ENCODE peak calls at places on chromosomes 11 and 22, in nine cellular contexts. One of them, this sample, is unnamed. For H3K36me3, the result is how much of the 10 kb centered on the place peaks cover.

GRCh38 chr11:88098289-88098688 is 77.0 kb downstream of the RAB38 start:
- DNase-seq in HCT116: no peak
- DNase-seq in DND-41: no peak
- DNase-seq in HAP-1: no peak
- DNase-seq in adrenal gland: no peak
- DNase-seq in kidney epithelial cell: no peak
- DNase-seq in neuronal stem cell: no peak
- DNase-seq in lung: no peak
- DNase-seq in testis: no peak
- DNase-seq in this sample: no peak

GRCh38 chr11:121965330-121965729 is 150.7 kb downstream of the BLID start:
- DNase-seq in kidney epithelial cell: no peak
- DNase-seq in adrenal gland: no peak
- DNase-seq in DND-41: no peak
- DNase-seq in HAP-1: no peak
- DNase-seq in neuronal stem cell: no peak
- DNase-seq in testis: no peak
- DNase-seq in lung: no peak
- DNase-seq in HCT116: no peak
- DNase-seq in this sample: peak

GRCh38 chr22:44730034-44730433 is 22.3 kb upstream of the ARHGAP8 start:
- DNase-seq in adrenal gland: no peak
- DNase-seq in lung: no peak
- DNase-seq in HAP-1: no peak
- DNase-seq in testis: no peak
- DNase-seq in HCT116: no peak
- DNase-seq in neuronal stem cell: no peak
- DNase-seq in DND-41: no peak
- DNase-seq in kidney epithelial cell: no peak
- DNase-seq in this sample: no peak

GRCh38 chr11:62479631-62480201 is 60.9 kb downstream of the SCGB1A1 start:
- DNase-seq in lung: no peak
- DNase-seq in neuronal stem cell: no peak
- DNase-seq in DND-41: no peak
- DNase-seq in HCT116: no peak
- DNase-seq in adrenal gland: no peak
- DNase-seq in HAP-1: no peak
- DNase-seq in testis: peak
- DNase-seq in kidney epithelial cell: no peak
- DNase-seq in this sample: no peak

GRCh38 chr11:70415642-70416395 is 17.5 kb downstream of the CTTN start:
- DNase-seq in neuronal stem cell: no peak
- DNase-seq in testis: no peak
- DNase-seq in kidney epithelial cell: no peak
- DNase-seq in HAP-1: no peak
- DNase-seq in HCT116: no peak
- DNase-seq in adrenal gland: no peak
- DNase-seq in DND-41: no peak
- DNase-seq in lung: no peak
- DNase-seq in this sample: no peak

GRCh38 chr22:19767427-19768380 is 7.1 kb downstream of the TBX1 start:
- DNase-seq in testis: no peak
- DNase-seq in lung: peak
- DNase-seq in HAP-1: no peak
- DNase-seq in HCT116: peak
- DNase-seq in adrenal gland: no peak
- DNase-seq in neuronal stem cell: no peak
- DNase-seq in DND-41: no peak
- DNase-seq in kidney epithelial cell: no peak
- DNase-seq in this sample: no peak

GRCh38 chr22:38569972-38570840 is at the start of gene DMC1:
- DNase-seq in testis: peak
- DNase-seq in lung: peak
- DNase-seq in neuronal stem cell: peak
- DNase-seq in DND-41: peak
- DNase-seq in HCT116: peak
- DNase-seq in HAP-1: peak
- DNase-seq in kidney epithelial cell: peak
- DNase-seq in adrenal gland: peak
- DNase-seq in this sample: peak

GRCh38 chr11:111976614-111977140 is 39.5 kb downstream of the DIXDC1 start:
- DNase-seq in HCT116: no peak
- DNase-seq in testis: peak
- DNase-seq in lung: no peak
- DNase-seq in neuronal stem cell: peak
- DNase-seq in DND-41: no peak
- DNase-seq in adrenal gland: peak
- DNase-seq in kidney epithelial cell: no peak
- DNase-seq in HAP-1: no peak
- DNase-seq in this sample: no peak

GRCh38 chr11:68903288-68903630 is 373 bp downstream of the MRPL21 start:
- DNase-seq in lung: no peak
- DNase-seq in HCT116: no peak
- DNase-seq in testis: no peak
- DNase-seq in adrenal gland: no peak
- DNase-seq in neuronal stem cell: no peak
- DNase-seq in DND-41: no peak
- DNase-seq in HAP-1: no peak
- DNase-seq in kidney epithelial cell: no peak
- DNase-seq in this sample: no peak

GRCh38 chr11:126720539-126721235 is 279.9 kb downstream of the KIRREL3 start:
- DNase-seq in HAP-1: no peak
- DNase-seq in HCT116: no peak
- DNase-seq in testis: no peak
- DNase-seq in kidney epithelial cell: no peak
- DNase-seq in neuronal stem cell: no peak
- DNase-seq in adrenal gland: no peak
- DNase-seq in lung: no peak
- DNase-seq in DND-41: no peak
- DNase-seq in this sample: peak

GRCh38 chr11:44604171-44604581 is 38.7 kb downstream of the CD82 start:
- DNase-seq in lung: peak
- DNase-seq in kidney epithelial cell: no peak
- DNase-seq in neuronal stem cell: no peak
- DNase-seq in testis: no peak
- DNase-seq in DND-41: no peak
- DNase-seq in adrenal gland: no peak
- DNase-seq in HAP-1: no peak
- DNase-seq in HCT116: no peak
- DNase-seq in this sample: peak

GRCh38 chr11:61973603-61974162 is 6.2 kb upstream of the FTH1 start:
- DNase-seq in adrenal gland: peak
- DNase-seq in kidney epithelial cell: no peak
- DNase-seq in DND-41: no peak
- DNase-seq in lung: no peak
- DNase-seq in HAP-1: no peak
- DNase-seq in HCT116: no peak
- DNase-seq in testis: no peak
- DNase-seq in neuronal stem cell: no peak
- DNase-seq in this sample: no peak

GRCh38 chr11:101987370-101987769 is 59.9 kb upstream of the CFAP300 start:
- DNase-seq in adrenal gland: no peak
- DNase-seq in kidney epithelial cell: no peak
- DNase-seq in lung: no peak
- DNase-seq in testis: no peak
- DNase-seq in HAP-1: no peak
- DNase-seq in HCT116: no peak
- DNase-seq in DND-41: no peak
- DNase-seq in neuronal stem cell: no peak
- DNase-seq in this sample: no peak

GRCh38 chr22:41360126-41360525 is 21.6 kb upstream of the TEF start:
- DNase-seq in HCT116: no peak
- DNase-seq in HAP-1: no peak
- DNase-seq in lung: no peak
- DNase-seq in kidney epithelial cell: no peak
- DNase-seq in neuronal stem cell: no peak
- DNase-seq in DND-41: no peak
- DNase-seq in testis: no peak
- DNase-seq in adrenal gland: no peak
- DNase-seq in this sample: no peak

GRCh38 chr11:95913830-95914229 is 10.1 kb downstream of the MTMR2 start:
- DNase-seq in HAP-1: no peak
- DNase-seq in lung: no peak
- DNase-seq in kidney epithelial cell: no peak
- DNase-seq in testis: no peak
- DNase-seq in HCT116: no peak
- DNase-seq in DND-41: no peak
- DNase-seq in adrenal gland: no peak
- DNase-seq in neuronal stem cell: no peak
- DNase-seq in this sample: no peak

GRCh38 chr11:118605116-118605867 is 2.1 kb upstream of the PHLDB1 start:
- DNase-seq in testis: peak
- DNase-seq in adrenal gland: peak
- DNase-seq in lung: peak
- DNase-seq in neuronal stem cell: no peak
- DNase-seq in HAP-1: no peak
- DNase-seq in DND-41: no peak
- DNase-seq in HCT116: no peak
- DNase-seq in kidney epithelial cell: no peak
- DNase-seq in this sample: peak

GRCh38 chr11:94583885-94584500 is 16.8 kb downstream of the PIWIL4 start:
- DNase-seq in HCT116: no peak
- DNase-seq in testis: no peak
- DNase-seq in lung: no peak
- DNase-seq in adrenal gland: no peak
- DNase-seq in kidney epithelial cell: no peak
- DNase-seq in HAP-1: no peak
- DNase-seq in DND-41: no peak
- DNase-seq in neuronal stem cell: no peak
- DNase-seq in this sample: no peak

DNA sequence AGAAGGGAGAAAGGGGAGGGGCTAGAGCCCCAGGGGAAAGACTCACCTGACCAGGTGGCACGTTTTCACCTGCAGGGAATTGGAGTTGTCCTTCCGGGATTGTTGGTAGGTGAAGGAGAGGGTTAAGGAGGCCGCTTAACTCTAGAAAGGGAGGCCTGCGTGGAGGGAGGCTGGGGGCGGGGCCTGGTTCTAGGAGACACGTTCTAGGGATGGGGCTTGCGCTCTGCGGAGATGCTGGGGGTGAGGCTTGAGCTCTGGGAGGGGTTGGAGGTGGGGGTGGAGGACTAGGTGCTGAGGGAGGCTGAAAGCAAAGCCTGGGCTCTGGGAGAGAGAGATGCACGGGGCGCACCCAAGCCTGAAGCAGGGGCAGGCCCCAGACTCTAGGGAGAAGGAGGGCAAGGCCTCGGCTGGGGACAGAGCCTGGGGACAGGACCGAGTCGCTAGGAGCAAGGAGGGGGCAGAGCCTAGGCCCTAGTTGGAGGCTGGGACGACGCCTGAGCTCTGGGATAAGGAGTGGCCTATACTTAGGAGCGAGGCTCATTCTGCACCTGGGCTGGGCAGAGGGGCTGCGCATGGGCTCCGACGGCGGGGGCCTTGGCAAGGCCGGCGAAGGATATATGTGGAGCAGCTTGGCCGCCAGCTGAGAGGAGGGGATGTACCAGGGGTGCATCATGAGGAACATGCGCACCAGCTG is 2.4 kb downstream of the RASGRP2 start:
- DNase-seq in HAP-1: no peak
- DNase-seq in adrenal gland: no peak
- DNase-seq in DND-41: no peak
- DNase-seq in testis: no peak
- DNase-seq in neuronal stem cell: no peak
- DNase-seq in HCT116: no peak
- DNase-seq in lung: no peak
- DNase-seq in kidney epithelial cell: no peak
- DNase-seq in this sample: no peak
- H3K4me3 ChIP-seq in HAP-1: no peak
- H3K4me3 ChIP-seq in adrenal gland: peak
- H3K4me3 ChIP-seq in DND-41: no peak
- H3K4me3 ChIP-seq in testis: peak
- H3K4me3 ChIP-seq in neuronal stem cell: no peak
- H3K4me3 ChIP-seq in HCT116: no peak
- H3K4me3 ChIP-seq in lung: no peak
- H3K4me3 ChIP-seq in kidney epithelial cell: no peak
- H3K4me3 ChIP-seq in this sample: no peak

DNA sequence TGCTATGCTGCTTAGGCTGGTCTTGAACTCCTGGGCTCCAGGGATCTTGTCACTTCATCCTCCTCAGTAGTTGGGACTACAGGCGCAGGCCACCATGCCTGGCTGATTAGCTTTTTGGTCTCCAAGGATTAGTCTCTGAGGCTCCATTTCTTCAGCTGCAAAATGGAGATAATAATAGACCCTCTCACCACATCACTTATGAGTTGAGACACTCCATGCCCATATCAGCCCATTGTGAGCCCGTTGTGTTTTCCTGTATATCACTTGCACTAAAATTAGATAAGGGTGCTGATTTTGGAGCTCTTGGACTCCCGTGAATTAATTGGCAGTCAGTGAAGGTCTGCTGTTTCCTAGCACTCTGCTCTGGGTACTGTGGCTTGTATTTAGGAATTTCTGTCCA is 36.0 kb downstream of the DEPDC5 start:
- DNase-seq in lung: no peak
- DNase-seq in HCT116: no peak
- DNase-seq in adrenal gland: no peak
- DNase-seq in DND-41: no peak
- DNase-seq in kidney epithelial cell: no peak
- DNase-seq in testis: no peak
- DNase-seq in neuronal stem cell: no peak
- DNase-seq in HAP-1: no peak
- DNase-seq in this sample: no peak
- H3K36me3 ChIP-seq in lung: under half
- H3K36me3 ChIP-seq in HCT116: under half
- H3K36me3 ChIP-seq in adrenal gland: under half
- H3K36me3 ChIP-seq in DND-41: under half
- H3K36me3 ChIP-seq in kidney epithelial cell: under half
- H3K36me3 ChIP-seq in testis: under half
- H3K36me3 ChIP-seq in neuronal stem cell: under half
- H3K36me3 ChIP-seq in HAP-1: under half
- H3K36me3 ChIP-seq in this sample: under half

GRCh38 chr11:130427049-130427388 is 1.4 kb downstream of the ADAMTS8 start:
- DNase-seq in adrenal gland: no peak
- DNase-seq in DND-41: no peak
- DNase-seq in kidney epithelial cell: no peak
- DNase-seq in HCT116: no peak
- DNase-seq in neuronal stem cell: no peak
- DNase-seq in HAP-1: no peak
- DNase-seq in testis: no peak
- DNase-seq in lung: no peak
- DNase-seq in this sample: no peak
- H3K4me3 ChIP-seq in adrenal gland: no peak
- H3K4me3 ChIP-seq in DND-41: no peak
- H3K4me3 ChIP-seq in kidney epithelial cell: no peak
- H3K4me3 ChIP-seq in HCT116: no peak
- H3K4me3 ChIP-seq in neuronal stem cell: no peak
- H3K4me3 ChIP-seq in HAP-1: no peak
- H3K4me3 ChIP-seq in testis: no peak
- H3K4me3 ChIP-seq in lung: peak
- H3K4me3 ChIP-seq in this sample: no peak

DNA sequence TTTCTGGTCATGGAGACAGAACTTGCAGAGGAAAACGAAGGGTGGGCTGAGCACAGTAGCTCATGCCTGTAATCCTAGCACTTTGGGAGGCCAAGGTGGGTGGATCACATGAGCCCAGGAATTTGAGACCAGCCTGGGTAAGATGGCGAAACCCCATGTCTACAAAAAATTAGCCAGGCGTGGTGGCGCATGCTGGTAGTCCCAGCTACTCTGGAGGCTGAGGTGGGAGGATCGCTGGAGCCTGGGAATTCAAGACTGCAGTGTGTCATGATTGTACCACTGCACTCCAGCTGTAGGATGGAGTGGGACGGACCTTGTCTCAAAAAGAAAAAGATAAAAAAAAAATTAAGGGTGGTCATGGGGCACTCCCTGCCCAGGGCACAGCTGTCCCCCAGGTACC is 5.9 kb downstream of the SERPINH1 start:
- DNase-seq in testis: no peak
- DNase-seq in kidney epithelial cell: no peak
- DNase-seq in DND-41: no peak
- DNase-seq in HAP-1: no peak
- DNase-seq in HCT116: no peak
- DNase-seq in adrenal gland: no peak
- DNase-seq in neuronal stem cell: no peak
- DNase-seq in lung: no peak
- DNase-seq in this sample: no peak
- H3K36me3 ChIP-seq in testis: under half
- H3K36me3 ChIP-seq in kidney epithelial cell: under half
- H3K36me3 ChIP-seq in DND-41: half or more
- H3K36me3 ChIP-seq in HAP-1: half or more
- H3K36me3 ChIP-seq in HCT116: under half
- H3K36me3 ChIP-seq in adrenal gland: under half
- H3K36me3 ChIP-seq in neuronal stem cell: half or more
- H3K36me3 ChIP-seq in lung: under half
- H3K36me3 ChIP-seq in this sample: half or more

This sample was measured in MG63.